ENCODE peak calls at places on chromosome 13, in nine cellular contexts. W is A549; Q is lower lobe of right lung; P is right cardiac atrium; X is activated CD8-positive, alpha-beta T cell treated with anti-CD3 and anti-CD28 coated beads for 36 hours; B is activated naive CD8-positive, alpha-beta T cell treated with anti-CD3 and anti-CD28 coated beads, Interleukin-2, amount 50 U/mL, for 24 hours; D is effector memory CD8-positive, alpha-beta T cell; I is gastroesophageal sphincter; V is CD8-positive, alpha-beta T cell. Y is an unnamed sample.

GRCh38 chr13:42876810-42877550 is 95.6 kb downstream of the FAM216B start:
- ATAC-seq in W (no peak), Q (peak), P (no peak), X (no peak), B (peak), D (no peak), I (no peak), V (no peak), Y (peak)

GRCh38 chr13:30153871-30154426 is 153.4 kb downstream of the KATNAL1 start:
- ATAC-seq in W (no peak), Q (no peak), P (no peak), X (no peak), B (no peak), D (no peak), I (no peak), V (no peak), Y (peak)

GRCh38 chr13:102799544-102800144 is 725 bp downstream of the BIVM start:
- ATAC-seq in W (peak), Q (peak), P (peak), X (no peak), B (no peak), D (peak), I (peak), V (peak), Y (peak)

GRCh38 chr13:20101467-20102316 is 59.2 kb downstream of the GJA3 start:
- ATAC-seq in W (no peak), Q (peak), P (no peak), X (no peak), B (no peak), D (no peak), I (no peak), V (no peak), Y (no peak)

GRCh38 chr13:74305876-74306275 is 171.7 kb upstream of the KLF12 start:
- ATAC-seq in W (no peak), Q (no peak), P (peak), X (peak), B (no peak), D (peak), I (no peak), V (peak), Y (peak)

GRCh38 chr13:44373601-44374347 is at the start of gene SERP2:
- ATAC-seq in W (no peak), Q (peak), P (peak), X (peak), B (peak), D (peak), I (peak), V (peak), Y (peak)

GRCh38 chr13:48235100-48235813 is 2.3 kb downstream of the ITM2B start:
- ATAC-seq in W (no peak), Q (no peak), P (no peak), X (peak), B (peak), D (no peak), I (no peak), V (no peak), Y (peak)

GRCh38 chr13:40517486-40518311 is 148.7 kb downstream of the FOXO1 start:
- ATAC-seq in W (no peak), Q (no peak), P (no peak), X (peak), B (peak), D (no peak), I (no peak), V (no peak), Y (no peak)

GRCh38 chr13:53105477-53105876 is 76.9 kb downstream of the OLFM4 start:
- ATAC-seq in W (no peak), Q (no peak), P (no peak), X (no peak), B (no peak), D (no peak), I (no peak), V (no peak), Y (no peak)

GRCh38 chr13:98988782-98989181 is 10.9 kb upstream of the DOCK9 start:
- ATAC-seq in W (no peak), Q (no peak), P (no peak), X (no peak), B (no peak), D (no peak), I (no peak), V (no peak), Y (no peak)

GRCh38 chr13:110261166-110262081 is 45.5 kb downstream of the COL4A1 start:
- ATAC-seq in W (peak), Q (no peak), P (no peak), X (no peak), B (no peak), D (no peak), I (no peak), V (no peak), Y (no peak)

GRCh38 chr13:45209229-45209628 is 8.4 kb upstream of the KCTD4 start:
- ATAC-seq in W (no peak), Q (peak), P (no peak), X (no peak), B (no peak), D (no peak), I (no peak), V (no peak), Y (no peak)

GRCh38 chr13:51282322-51282721 is 57.2 kb upstream of the SERPINE3 start:
- ATAC-seq in W (no peak), Q (no peak), P (no peak), X (no peak), B (no peak), D (no peak), I (no peak), V (no peak), Y (no peak)

GRCh38 chr13:59211636-59212035 is 952.1 kb downstream of the DIAPH3 start:
- ATAC-seq in W (no peak), Q (no peak), P (no peak), X (no peak), B (no peak), D (no peak), I (no peak), V (no peak), Y (no peak)

GRCh38 chr13:23959231-23959862 is 62.0 kb upstream of the C1QTNF9B start:
- ATAC-seq in W (no peak), Q (no peak), P (peak), X (no peak), B (no peak), D (no peak), I (no peak), V (no peak), Y (peak)

GRCh38 chr13:37615271-37615670 is 16.7 kb upstream of the POSTN start:
- ATAC-seq in W (no peak), Q (no peak), P (no peak), X (no peak), B (no peak), D (no peak), I (no peak), V (no peak), Y (no peak)

GRCh38 chr13:33487575-33488243 is 202.2 kb upstream of the STARD13 start:
- ATAC-seq in W (peak), Q (peak), P (peak), X (no peak), B (no peak), D (no peak), I (peak), V (no peak), Y (peak)

GRCh38 chr13:111981446-111982165 is 85.3 kb upstream of the SOX1 start:
- ATAC-seq in W (no peak), Q (peak), P (no peak), X (no peak), B (no peak), D (no peak), I (no peak), V (no peak), Y (no peak)

GRCh38 chr13:51675385-51675784 is 91.1 kb downstream of the WDFY2 start:
- ATAC-seq in W (no peak), Q (no peak), P (no peak), X (no peak), B (no peak), D (no peak), I (no peak), V (no peak), Y (no peak)

GRCh38 chr13:93847162-93847561 is 620.6 kb downstream of the GPC6 start:
- ATAC-seq in W (peak), Q (no peak), P (no peak), X (no peak), B (peak), D (no peak), I (no peak), V (no peak), Y (no peak)

GRCh38 chr13:37959284-37959683 is 89.7 kb upstream of the TRPC4 start:
- ATAC-seq in W (no peak), Q (no peak), P (no peak), X (no peak), B (no peak), D (no peak), I (no peak), V (no peak), Y (no peak)

GRCh38 chr13:60887711-60888110 is 490.7 kb downstream of the TDRD3 start:
- ATAC-seq in W (no peak), Q (no peak), P (no peak), X (no peak), B (no peak), D (no peak), I (no peak), V (no peak), Y (no peak)

GRCh38 chr13:36818483-36819063 is 449 bp upstream of the RFXAP start:
- ATAC-seq in W (peak), Q (no peak), P (no peak), X (no peak), B (no peak), D (peak), I (peak), V (no peak), Y (peak)

GRCh38 chr13:106597759-106598395 is 29.9 kb upstream of the ARGLU1 start:
- ATAC-seq in W (no peak), Q (peak), P (no peak), X (no peak), B (no peak), D (no peak), I (no peak), V (no peak), Y (no peak)

Y was measured in SK-N-SH treated with all-trans-retinoic acid at 6 μM for 48 hours.